ENCODE peak calls at places on chromosomes 2 and 18, in seven cellular contexts. One of them, this sample, is unnamed.
A peak's percentile ranks its signal among the peaks of the same experiment; 100 is the strongest.

GRCh38 chr18:13213036-13213795 is 5.3 kb upstream of the LDLRAD4 start:
- DNase-seq in putamen: no peak
- DNase-seq in GM04504: no peak
- DNase-seq in heart right ventricle: no peak
- DNase-seq in activated CD8-positive, alpha-beta memory T cell treated with anti-CD3 and anti-CD28 coated beads, Interleukin-2, amount 50 U/mL, for 4 hours: no peak
- DNase-seq in Right ventricle myocardium superior: no peak
- DNase-seq in fibroblast of the aortic adventitia: no peak
- DNase-seq in this sample: no peak

GRCh38 chr18:76378526-76379215 is 116.4 kb downstream of the ZNF516 start:
- DNase-seq in putamen: no peak
- DNase-seq in GM04504: no peak
- DNase-seq in heart right ventricle: no peak
- DNase-seq in activated CD8-positive, alpha-beta memory T cell treated with anti-CD3 and anti-CD28 coated beads, Interleukin-2, amount 50 U/mL, for 4 hours: no peak
- DNase-seq in Right ventricle myocardium superior: no peak
- DNase-seq in fibroblast of the aortic adventitia: no peak
- DNase-seq in this sample: no peak

GRCh38 chr2:207239754-207240494 is 74.2 kb upstream of the KLF7 start:
- DNase-seq in putamen: no peak
- DNase-seq in GM04504: no peak
- DNase-seq in heart right ventricle: no peak
- DNase-seq in activated CD8-positive, alpha-beta memory T cell treated with anti-CD3 and anti-CD28 coated beads, Interleukin-2, amount 50 U/mL, for 4 hours: no peak
- DNase-seq in Right ventricle myocardium superior: no peak
- DNase-seq in fibroblast of the aortic adventitia: peak; percentile 68
- DNase-seq in this sample: no peak

GRCh38 chr2:147165682-147166081 is 679.1 kb upstream of the ACVR2A start:
- DNase-seq in putamen: no peak
- DNase-seq in GM04504: no peak
- DNase-seq in heart right ventricle: no peak
- DNase-seq in activated CD8-positive, alpha-beta memory T cell treated with anti-CD3 and anti-CD28 coated beads, Interleukin-2, amount 50 U/mL, for 4 hours: no peak
- DNase-seq in Right ventricle myocardium superior: no peak
- DNase-seq in fibroblast of the aortic adventitia: no peak
- DNase-seq in this sample: no peak

GRCh38 chr18:77022116-77022515 is 110.5 kb downstream of the MBP start:
- DNase-seq in putamen: no peak
- DNase-seq in GM04504: no peak
- DNase-seq in heart right ventricle: no peak
- DNase-seq in activated CD8-positive, alpha-beta memory T cell treated with anti-CD3 and anti-CD28 coated beads, Interleukin-2, amount 50 U/mL, for 4 hours: no peak
- DNase-seq in Right ventricle myocardium superior: no peak
- DNase-seq in fibroblast of the aortic adventitia: no peak
- DNase-seq in this sample: no peak

GRCh38 chr2:227460079-227460485 is 11.9 kb upstream of the AGFG1 start:
- DNase-seq in putamen: no peak
- DNase-seq in GM04504: no peak
- DNase-seq in heart right ventricle: no peak
- DNase-seq in activated CD8-positive, alpha-beta memory T cell treated with anti-CD3 and anti-CD28 coated beads, Interleukin-2, amount 50 U/mL, for 4 hours: peak; percentile 76
- DNase-seq in Right ventricle myocardium superior: no peak
- DNase-seq in fibroblast of the aortic adventitia: peak; percentile 84
- DNase-seq in this sample: no peak

GRCh38 chr2:174445248-174445647 is 41.6 kb downstream of the GPR155 start:
- DNase-seq in putamen: no peak
- DNase-seq in GM04504: no peak
- DNase-seq in heart right ventricle: no peak
- DNase-seq in activated CD8-positive, alpha-beta memory T cell treated with anti-CD3 and anti-CD28 coated beads, Interleukin-2, amount 50 U/mL, for 4 hours: no peak
- DNase-seq in Right ventricle myocardium superior: no peak
- DNase-seq in fibroblast of the aortic adventitia: peak; percentile 61
- DNase-seq in this sample: no peak

GRCh38 chr2:6986251-6986893 is 69.2 kb downstream of the RNF144A start:
- DNase-seq in putamen: no peak
- DNase-seq in GM04504: no peak
- DNase-seq in heart right ventricle: no peak
- DNase-seq in activated CD8-positive, alpha-beta memory T cell treated with anti-CD3 and anti-CD28 coated beads, Interleukin-2, amount 50 U/mL, for 4 hours: no peak
- DNase-seq in Right ventricle myocardium superior: no peak
- DNase-seq in fibroblast of the aortic adventitia: no peak
- DNase-seq in this sample: peak; percentile 7

GRCh38 chr2:159684796-159685195 is 27.5 kb upstream of the MARCHF7 start:
- DNase-seq in putamen: no peak
- DNase-seq in GM04504: no peak
- DNase-seq in heart right ventricle: no peak
- DNase-seq in activated CD8-positive, alpha-beta memory T cell treated with anti-CD3 and anti-CD28 coated beads, Interleukin-2, amount 50 U/mL, for 4 hours: no peak
- DNase-seq in Right ventricle myocardium superior: no peak
- DNase-seq in fibroblast of the aortic adventitia: peak; percentile 65
- DNase-seq in this sample: peak; percentile 22

GRCh38 chr2:98936133-98936916 is at the start of gene CRACDL:
- DNase-seq in putamen: no peak
- DNase-seq in GM04504: no peak
- DNase-seq in heart right ventricle: no peak
- DNase-seq in activated CD8-positive, alpha-beta memory T cell treated with anti-CD3 and anti-CD28 coated beads, Interleukin-2, amount 50 U/mL, for 4 hours: peak; percentile 29
- DNase-seq in Right ventricle myocardium superior: no peak
- DNase-seq in fibroblast of the aortic adventitia: no peak
- DNase-seq in this sample: peak; percentile 28

GRCh38 chr2:142914507-142915313 is 37.2 kb downstream of the KYNU start:
- DNase-seq in putamen: no peak
- DNase-seq in GM04504: no peak
- DNase-seq in heart right ventricle: no peak
- DNase-seq in activated CD8-positive, alpha-beta memory T cell treated with anti-CD3 and anti-CD28 coated beads, Interleukin-2, amount 50 U/mL, for 4 hours: no peak
- DNase-seq in Right ventricle myocardium superior: no peak
- DNase-seq in fibroblast of the aortic adventitia: no peak
- DNase-seq in this sample: no peak

GRCh38 chr2:3423492-3424170 is 44.1 kb downstream of the TRAPPC12 start:
- DNase-seq in putamen: no peak
- DNase-seq in GM04504: peak; percentile 17
- DNase-seq in heart right ventricle: peak; percentile 79
- DNase-seq in activated CD8-positive, alpha-beta memory T cell treated with anti-CD3 and anti-CD28 coated beads, Interleukin-2, amount 50 U/mL, for 4 hours: peak; percentile 74
- DNase-seq in Right ventricle myocardium superior: peak; percentile 82
- DNase-seq in fibroblast of the aortic adventitia: peak; percentile 60
- DNase-seq in this sample: peak; percentile 63

GRCh38 chr2:26687785-26688184 is 4.7 kb upstream of the KCNK3 start:
- DNase-seq in putamen: no peak
- DNase-seq in GM04504: no peak
- DNase-seq in heart right ventricle: no peak
- DNase-seq in activated CD8-positive, alpha-beta memory T cell treated with anti-CD3 and anti-CD28 coated beads, Interleukin-2, amount 50 U/mL, for 4 hours: no peak
- DNase-seq in Right ventricle myocardium superior: no peak
- DNase-seq in fibroblast of the aortic adventitia: no peak
- DNase-seq in this sample: no peak

GRCh38 chr2:209512951-209513350 is 89.1 kb downstream of the MAP2 start:
- DNase-seq in putamen: no peak
- DNase-seq in GM04504: no peak
- DNase-seq in heart right ventricle: no peak
- DNase-seq in activated CD8-positive, alpha-beta memory T cell treated with anti-CD3 and anti-CD28 coated beads, Interleukin-2, amount 50 U/mL, for 4 hours: no peak
- DNase-seq in Right ventricle myocardium superior: no peak
- DNase-seq in fibroblast of the aortic adventitia: no peak
- DNase-seq in this sample: no peak

GRCh38 chr2:1049691-1050090 is 99.0 kb downstream of the SNTG2 start:
- DNase-seq in putamen: no peak
- DNase-seq in GM04504: no peak
- DNase-seq in heart right ventricle: no peak
- DNase-seq in activated CD8-positive, alpha-beta memory T cell treated with anti-CD3 and anti-CD28 coated beads, Interleukin-2, amount 50 U/mL, for 4 hours: no peak
- DNase-seq in Right ventricle myocardium superior: no peak
- DNase-seq in fibroblast of the aortic adventitia: peak; percentile 35
- DNase-seq in this sample: no peak

GRCh38 chr2:115529627-115530026 is 1087.2 kb downstream of the DPP10 start:
- DNase-seq in putamen: no peak
- DNase-seq in GM04504: no peak
- DNase-seq in heart right ventricle: no peak
- DNase-seq in activated CD8-positive, alpha-beta memory T cell treated with anti-CD3 and anti-CD28 coated beads, Interleukin-2, amount 50 U/mL, for 4 hours: no peak
- DNase-seq in Right ventricle myocardium superior: no peak
- DNase-seq in fibroblast of the aortic adventitia: no peak
- DNase-seq in this sample: no peak

GRCh38 chr2:229416116-229416694 is 145.1 kb upstream of the PID1 start:
- DNase-seq in putamen: peak; percentile 51
- DNase-seq in GM04504: no peak
- DNase-seq in heart right ventricle: peak; percentile 64
- DNase-seq in activated CD8-positive, alpha-beta memory T cell treated with anti-CD3 and anti-CD28 coated beads, Interleukin-2, amount 50 U/mL, for 4 hours: no peak
- DNase-seq in Right ventricle myocardium superior: peak; percentile 89
- DNase-seq in fibroblast of the aortic adventitia: peak; percentile 75
- DNase-seq in this sample: no peak

GRCh38 chr18:48931680-48932461 is 18.9 kb downstream of the SMAD7 start:
- DNase-seq in putamen: no peak
- DNase-seq in GM04504: no peak
- DNase-seq in heart right ventricle: no peak
- DNase-seq in activated CD8-positive, alpha-beta memory T cell treated with anti-CD3 and anti-CD28 coated beads, Interleukin-2, amount 50 U/mL, for 4 hours: no peak
- DNase-seq in Right ventricle myocardium superior: no peak
- DNase-seq in fibroblast of the aortic adventitia: no peak
- DNase-seq in this sample: peak; percentile 46

GRCh38 chr18:63342206-63342605 is 22.6 kb upstream of the BCL2 start:
- DNase-seq in putamen: no peak
- DNase-seq in GM04504: no peak
- DNase-seq in heart right ventricle: no peak
- DNase-seq in activated CD8-positive, alpha-beta memory T cell treated with anti-CD3 and anti-CD28 coated beads, Interleukin-2, amount 50 U/mL, for 4 hours: peak; percentile 49
- DNase-seq in Right ventricle myocardium superior: no peak
- DNase-seq in fibroblast of the aortic adventitia: peak; percentile 34
- DNase-seq in this sample: peak; percentile 35